ENCODE peak calls at places on chromosomes 7 and 10, in eight cellular contexts. One of them, this sample, is unnamed.

GRCh38 chr7:145718129-145718528 is 398.5 kb upstream of the CNTNAP2 start:
- DNase-seq in GM04504: no peak
- DNase-seq in NT2/D1: peak; percentile 64
- DNase-seq in T47D: no peak
- DNase-seq in activated T-helper 9 cell treated with anti-CD3 and anti-CD28 coated beads, Interleukin-2, amount 50 U/mL, for 16 hours: no peak
- DNase-seq in GM13977: no peak
- DNase-seq in NCI-H345: no peak
- DNase-seq in cardiac fibroblast: no peak
- DNase-seq in this sample: no peak

GRCh38 chr7:8035647-8036518 is 67.3 kb downstream of the GLCCI1 start:
- DNase-seq in NT2/D1: peak; percentile 9
- DNase-seq in NCI-H345: no peak
- DNase-seq in GM13977: no peak
- DNase-seq in activated T-helper 9 cell treated with anti-CD3 and anti-CD28 coated beads, Interleukin-2, amount 50 U/mL, for 16 hours: no peak
- DNase-seq in GM04504: peak; percentile 6
- DNase-seq in T47D: no peak
- DNase-seq in cardiac fibroblast: peak; percentile 55
- DNase-seq in this sample: peak; percentile 4

GRCh38 chr10:73876157-73876556 is 1.8 kb upstream of the CAMK2G start:
- DNase-seq in NCI-H345: no peak
- DNase-seq in NT2/D1: no peak
- DNase-seq in cardiac fibroblast: no peak
- DNase-seq in GM13977: no peak
- DNase-seq in T47D: no peak
- DNase-seq in GM04504: no peak
- DNase-seq in activated T-helper 9 cell treated with anti-CD3 and anti-CD28 coated beads, Interleukin-2, amount 50 U/mL, for 16 hours: no peak
- DNase-seq in this sample: no peak

GRCh38 chr10:67127441-67127840 is 201.6 kb downstream of the LRRTM3 start:
- DNase-seq in activated T-helper 9 cell treated with anti-CD3 and anti-CD28 coated beads, Interleukin-2, amount 50 U/mL, for 16 hours: no peak
- DNase-seq in NCI-H345: no peak
- DNase-seq in GM04504: no peak
- DNase-seq in T47D: no peak
- DNase-seq in NT2/D1: no peak
- DNase-seq in GM13977: no peak
- DNase-seq in cardiac fibroblast: no peak
- DNase-seq in this sample: no peak

GRCh38 chr10:69479241-69479730 is 28.0 kb downstream of the TSPAN15 start:
- DNase-seq in GM04504: no peak
- DNase-seq in cardiac fibroblast: no peak
- DNase-seq in GM13977: no peak
- DNase-seq in T47D: no peak
- DNase-seq in activated T-helper 9 cell treated with anti-CD3 and anti-CD28 coated beads, Interleukin-2, amount 50 U/mL, for 16 hours: no peak
- DNase-seq in NCI-H345: no peak
- DNase-seq in NT2/D1: no peak
- DNase-seq in this sample: no peak

GRCh38 chr10:1807924-1808323 is 70.6 kb upstream of the ADARB2 start:
- DNase-seq in GM04504: no peak
- DNase-seq in activated T-helper 9 cell treated with anti-CD3 and anti-CD28 coated beads, Interleukin-2, amount 50 U/mL, for 16 hours: no peak
- DNase-seq in T47D: no peak
- DNase-seq in GM13977: no peak
- DNase-seq in NCI-H345: no peak
- DNase-seq in NT2/D1: no peak
- DNase-seq in cardiac fibroblast: no peak
- DNase-seq in this sample: no peak

GRCh38 chr10:51285586-51285985 is 211.3 kb downstream of the PRKG1 start:
- DNase-seq in cardiac fibroblast: no peak
- DNase-seq in GM13977: no peak
- DNase-seq in T47D: no peak
- DNase-seq in GM04504: no peak
- DNase-seq in activated T-helper 9 cell treated with anti-CD3 and anti-CD28 coated beads, Interleukin-2, amount 50 U/mL, for 16 hours: no peak
- DNase-seq in NT2/D1: no peak
- DNase-seq in NCI-H345: no peak
- DNase-seq in this sample: no peak

GRCh38 chr10:48248462-48248861 is 26.0 kb downstream of the FRMPD2 start:
- DNase-seq in GM13977: no peak
- DNase-seq in NT2/D1: no peak
- DNase-seq in T47D: no peak
- DNase-seq in GM04504: no peak
- DNase-seq in activated T-helper 9 cell treated with anti-CD3 and anti-CD28 coated beads, Interleukin-2, amount 50 U/mL, for 16 hours: no peak
- DNase-seq in NCI-H345: no peak
- DNase-seq in cardiac fibroblast: no peak
- DNase-seq in this sample: no peak

GRCh38 chr10:95741807-95742528 is 14.0 kb upstream of the ENTPD1 start:
- DNase-seq in T47D: no peak
- DNase-seq in activated T-helper 9 cell treated with anti-CD3 and anti-CD28 coated beads, Interleukin-2, amount 50 U/mL, for 16 hours: no peak
- DNase-seq in NCI-H345: peak; percentile 27
- DNase-seq in GM04504: no peak
- DNase-seq in GM13977: peak; percentile 44
- DNase-seq in cardiac fibroblast: peak; percentile 91
- DNase-seq in NT2/D1: no peak
- DNase-seq in this sample: peak; percentile 45

GRCh38 chr10:71314028-71314693 is 4.9 kb upstream of the SLC29A3 start:
- DNase-seq in NT2/D1: peak; percentile 30
- DNase-seq in T47D: peak; percentile 51
- DNase-seq in activated T-helper 9 cell treated with anti-CD3 and anti-CD28 coated beads, Interleukin-2, amount 50 U/mL, for 16 hours: peak; percentile 30
- DNase-seq in cardiac fibroblast: peak; percentile 62
- DNase-seq in NCI-H345: peak; percentile 19
- DNase-seq in GM13977: peak; percentile 80
- DNase-seq in GM04504: no peak
- DNase-seq in this sample: peak; percentile 32

GRCh38 chr7:108290344-108291134 is 160.4 kb upstream of the LAMB4 start:
- DNase-seq in GM04504: no peak
- DNase-seq in activated T-helper 9 cell treated with anti-CD3 and anti-CD28 coated beads, Interleukin-2, amount 50 U/mL, for 16 hours: no peak
- DNase-seq in NT2/D1: no peak
- DNase-seq in T47D: no peak
- DNase-seq in GM13977: no peak
- DNase-seq in cardiac fibroblast: peak; percentile 38
- DNase-seq in NCI-H345: peak; percentile 11
- DNase-seq in this sample: no peak

GRCh38 chr7:105202561-105203130 is 186.1 kb downstream of the SRPK2 start:
- DNase-seq in activated T-helper 9 cell treated with anti-CD3 and anti-CD28 coated beads, Interleukin-2, amount 50 U/mL, for 16 hours: no peak
- DNase-seq in T47D: no peak
- DNase-seq in NT2/D1: no peak
- DNase-seq in GM13977: no peak
- DNase-seq in NCI-H345: peak; percentile 37
- DNase-seq in cardiac fibroblast: no peak
- DNase-seq in GM04504: no peak
- DNase-seq in this sample: no peak

GRCh38 chr7:109336531-109336930 is 766.9 kb downstream of the DNAJB9 start:
- DNase-seq in GM04504: no peak
- DNase-seq in NCI-H345: no peak
- DNase-seq in T47D: no peak
- DNase-seq in NT2/D1: no peak
- DNase-seq in GM13977: no peak
- DNase-seq in cardiac fibroblast: no peak
- DNase-seq in activated T-helper 9 cell treated with anti-CD3 and anti-CD28 coated beads, Interleukin-2, amount 50 U/mL, for 16 hours: no peak
- DNase-seq in this sample: no peak

GRCh38 chr7:30739691-30740090 is 12.2 kb upstream of the INMT start:
- DNase-seq in activated T-helper 9 cell treated with anti-CD3 and anti-CD28 coated beads, Interleukin-2, amount 50 U/mL, for 16 hours: no peak
- DNase-seq in cardiac fibroblast: no peak
- DNase-seq in NCI-H345: no peak
- DNase-seq in GM04504: no peak
- DNase-seq in T47D: no peak
- DNase-seq in NT2/D1: no peak
- DNase-seq in GM13977: no peak
- DNase-seq in this sample: no peak

GRCh38 chr7:49453486-49453885 is 320.0 kb upstream of the VWC2 start:
- DNase-seq in NCI-H345: no peak
- DNase-seq in cardiac fibroblast: no peak
- DNase-seq in T47D: no peak
- DNase-seq in GM04504: no peak
- DNase-seq in GM13977: no peak
- DNase-seq in activated T-helper 9 cell treated with anti-CD3 and anti-CD28 coated beads, Interleukin-2, amount 50 U/mL, for 16 hours: no peak
- DNase-seq in NT2/D1: no peak
- DNase-seq in this sample: no peak

GRCh38 chr7:33719059-33719581 is 186.2 kb upstream of the BMPER start:
- DNase-seq in T47D: no peak
- DNase-seq in NCI-H345: no peak
- DNase-seq in activated T-helper 9 cell treated with anti-CD3 and anti-CD28 coated beads, Interleukin-2, amount 50 U/mL, for 16 hours: no peak
- DNase-seq in GM13977: no peak
- DNase-seq in GM04504: no peak
- DNase-seq in cardiac fibroblast: peak; percentile 85
- DNase-seq in NT2/D1: no peak
- DNase-seq in this sample: no peak

GRCh38 chr7:114885836-114886235 is 36.1 kb upstream of the MDFIC start:
- DNase-seq in T47D: no peak
- DNase-seq in activated T-helper 9 cell treated with anti-CD3 and anti-CD28 coated beads, Interleukin-2, amount 50 U/mL, for 16 hours: no peak
- DNase-seq in GM13977: no peak
- DNase-seq in NCI-H345: no peak
- DNase-seq in NT2/D1: no peak
- DNase-seq in GM04504: no peak
- DNase-seq in cardiac fibroblast: no peak
- DNase-seq in this sample: no peak

GRCh38 chr7:156039194-156039593 is 226.9 kb upstream of the SHH start:
- DNase-seq in NT2/D1: no peak
- DNase-seq in activated T-helper 9 cell treated with anti-CD3 and anti-CD28 coated beads, Interleukin-2, amount 50 U/mL, for 16 hours: no peak
- DNase-seq in GM04504: no peak
- DNase-seq in NCI-H345: no peak
- DNase-seq in GM13977: no peak
- DNase-seq in T47D: no peak
- DNase-seq in cardiac fibroblast: no peak
- DNase-seq in this sample: no peak

GRCh38 chr7:105321754-105322455 is 66.8 kb downstream of the SRPK2 start:
- DNase-seq in T47D: no peak
- DNase-seq in NT2/D1: no peak
- DNase-seq in GM04504: no peak
- DNase-seq in cardiac fibroblast: no peak
- DNase-seq in activated T-helper 9 cell treated with anti-CD3 and anti-CD28 coated beads, Interleukin-2, amount 50 U/mL, for 16 hours: no peak
- DNase-seq in GM13977: no peak
- DNase-seq in NCI-H345: no peak
- DNase-seq in this sample: no peak

GRCh38 chr10:72096115-72097000 is 8.0 kb upstream of the SPOCK2 start:
- DNase-seq in GM13977: no peak
- DNase-seq in T47D: no peak
- DNase-seq in cardiac fibroblast: peak; percentile 77
- DNase-seq in GM04504: no peak
- DNase-seq in NCI-H345: no peak
- DNase-seq in activated T-helper 9 cell treated with anti-CD3 and anti-CD28 coated beads, Interleukin-2, amount 50 U/mL, for 16 hours: no peak
- DNase-seq in NT2/D1: no peak
- DNase-seq in this sample: no peak

GRCh38 chr7:80677629-80678028 is 39.2 kb downstream of the CD36 start:
- DNase-seq in activated T-helper 9 cell treated with anti-CD3 and anti-CD28 coated beads, Interleukin-2, amount 50 U/mL, for 16 hours: no peak
- DNase-seq in GM13977: no peak
- DNase-seq in T47D: no peak
- DNase-seq in NT2/D1: no peak
- DNase-seq in NCI-H345: no peak
- DNase-seq in cardiac fibroblast: no peak
- DNase-seq in GM04504: no peak
- DNase-seq in this sample: no peak

GRCh38 chr10:6580279-6581029 is 378 bp upstream of the PRKCQ start:
- DNase-seq in GM13977: peak; percentile 88
- DNase-seq in T47D: no peak
- DNase-seq in activated T-helper 9 cell treated with anti-CD3 and anti-CD28 coated beads, Interleukin-2, amount 50 U/mL, for 16 hours: peak; percentile 83
- DNase-seq in cardiac fibroblast: peak; percentile 72
- DNase-seq in NT2/D1: no peak
- DNase-seq in NCI-H345: no peak
- DNase-seq in GM04504: peak; percentile 6
- DNase-seq in this sample: peak; percentile 78

GRCh38 chr7:106521115-106521514 is 139.8 kb downstream of the CCDC71L start:
- DNase-seq in NCI-H345: no peak
- DNase-seq in GM13977: peak; percentile 17
- DNase-seq in cardiac fibroblast: no peak
- DNase-seq in activated T-helper 9 cell treated with anti-CD3 and anti-CD28 coated beads, Interleukin-2, amount 50 U/mL, for 16 hours: no peak
- DNase-seq in NT2/D1: no peak
- DNase-seq in GM04504: no peak
- DNase-seq in T47D: no peak
- DNase-seq in this sample: no peak

GRCh38 chr7:27141591-27142561 is 1.6 kb downstream of the HOXA5 start:
- DNase-seq in activated T-helper 9 cell treated with anti-CD3 and anti-CD28 coated beads, Interleukin-2, amount 50 U/mL, for 16 hours: no peak
- DNase-seq in GM04504: no peak
- DNase-seq in T47D: no peak
- DNase-seq in NT2/D1: peak; percentile 48
- DNase-seq in cardiac fibroblast: no peak
- DNase-seq in NCI-H345: no peak
- DNase-seq in GM13977: no peak
- DNase-seq in this sample: peak; percentile 78

GRCh38 chr7:16939161-16939560 is 57.4 kb upstream of the AGR3 start:
- DNase-seq in cardiac fibroblast: no peak
- DNase-seq in T47D: no peak
- DNase-seq in GM13977: no peak
- DNase-seq in GM04504: no peak
- DNase-seq in activated T-helper 9 cell treated with anti-CD3 and anti-CD28 coated beads, Interleukin-2, amount 50 U/mL, for 16 hours: no peak
- DNase-seq in NCI-H345: no peak
- DNase-seq in NT2/D1: no peak
- DNase-seq in this sample: no peak